ENCODE peak calls at places on chromosomes 7 and 10, in seven cellular contexts. One of them, this sample, is unnamed.

GRCh38 chr10:102368072-102368471 is 27.4 kb upstream of the NFKB2 start:
- DNase-seq in dermis blood vessel endothelial cell: no peak
- DNase-seq in stimulated activated CD8-positive, alpha-beta memory T cell treated with anti-CD3 and anti-CD28 coated beads, Interleukin-7, amount 100 ng/mL, for 1 hour: no peak
- DNase-seq in SK-MEL-5: no peak
- DNase-seq in heart right ventricle: no peak
- DNase-seq in NCI-H510A treated with DMSO at 0.1 percent for 48 hours: no peak
- DNase-seq in tibial artery: no peak
- DNase-seq in this sample: no peak

GRCh38 chr10:75209325-75210192 is 1.0 kb upstream of the VDAC2 start:
- DNase-seq in tibial artery: peak
- DNase-seq in dermis blood vessel endothelial cell: peak
- DNase-seq in stimulated activated CD8-positive, alpha-beta memory T cell treated with anti-CD3 and anti-CD28 coated beads, Interleukin-7, amount 100 ng/mL, for 1 hour: peak
- DNase-seq in heart right ventricle: peak
- DNase-seq in SK-MEL-5: peak
- DNase-seq in NCI-H510A treated with DMSO at 0.1 percent for 48 hours: peak
- DNase-seq in this sample: no peak

GRCh38 chr10:31770307-31770902 is 158.2 kb downstream of the ARHGAP12 start:
- DNase-seq in tibial artery: no peak
- DNase-seq in NCI-H510A treated with DMSO at 0.1 percent for 48 hours: peak
- DNase-seq in dermis blood vessel endothelial cell: peak
- DNase-seq in stimulated activated CD8-positive, alpha-beta memory T cell treated with anti-CD3 and anti-CD28 coated beads, Interleukin-7, amount 100 ng/mL, for 1 hour: no peak
- DNase-seq in SK-MEL-5: peak
- DNase-seq in heart right ventricle: no peak
- DNase-seq in this sample: no peak

GRCh38 chr7:18421297-18422004 is 74.1 kb upstream of the HDAC9 start:
- DNase-seq in NCI-H510A treated with DMSO at 0.1 percent for 48 hours: peak
- DNase-seq in SK-MEL-5: peak
- DNase-seq in tibial artery: no peak
- DNase-seq in dermis blood vessel endothelial cell: no peak
- DNase-seq in heart right ventricle: no peak
- DNase-seq in stimulated activated CD8-positive, alpha-beta memory T cell treated with anti-CD3 and anti-CD28 coated beads, Interleukin-7, amount 100 ng/mL, for 1 hour: no peak
- DNase-seq in this sample: no peak

GRCh38 chr7:16637279-16637795 is 8.2 kb downstream of the ANKMY2 start:
- DNase-seq in tibial artery: no peak
- DNase-seq in heart right ventricle: no peak
- DNase-seq in NCI-H510A treated with DMSO at 0.1 percent for 48 hours: no peak
- DNase-seq in SK-MEL-5: no peak
- DNase-seq in dermis blood vessel endothelial cell: no peak
- DNase-seq in stimulated activated CD8-positive, alpha-beta memory T cell treated with anti-CD3 and anti-CD28 coated beads, Interleukin-7, amount 100 ng/mL, for 1 hour: no peak
- DNase-seq in this sample: no peak

GRCh38 chr10:3465406-3465891 is 292.9 kb upstream of the PITRM1 start:
- DNase-seq in SK-MEL-5: no peak
- DNase-seq in stimulated activated CD8-positive, alpha-beta memory T cell treated with anti-CD3 and anti-CD28 coated beads, Interleukin-7, amount 100 ng/mL, for 1 hour: no peak
- DNase-seq in heart right ventricle: no peak
- DNase-seq in tibial artery: no peak
- DNase-seq in NCI-H510A treated with DMSO at 0.1 percent for 48 hours: no peak
- DNase-seq in dermis blood vessel endothelial cell: peak
- DNase-seq in this sample: no peak

GRCh38 chr10:11878776-11879175 is 55.6 kb downstream of the PROSER2 start:
- DNase-seq in stimulated activated CD8-positive, alpha-beta memory T cell treated with anti-CD3 and anti-CD28 coated beads, Interleukin-7, amount 100 ng/mL, for 1 hour: no peak
- DNase-seq in heart right ventricle: no peak
- DNase-seq in dermis blood vessel endothelial cell: no peak
- DNase-seq in NCI-H510A treated with DMSO at 0.1 percent for 48 hours: no peak
- DNase-seq in tibial artery: no peak
- DNase-seq in SK-MEL-5: no peak
- DNase-seq in this sample: no peak

GRCh38 chr10:29688230-29688634 is 53.5 kb upstream of the SVIL start:
- DNase-seq in dermis blood vessel endothelial cell: peak
- DNase-seq in stimulated activated CD8-positive, alpha-beta memory T cell treated with anti-CD3 and anti-CD28 coated beads, Interleukin-7, amount 100 ng/mL, for 1 hour: no peak
- DNase-seq in tibial artery: no peak
- DNase-seq in SK-MEL-5: no peak
- DNase-seq in heart right ventricle: no peak
- DNase-seq in NCI-H510A treated with DMSO at 0.1 percent for 48 hours: no peak
- DNase-seq in this sample: no peak

GRCh38 chr10:58813573-58813972 is 300.9 kb downstream of the BICC1 start:
- DNase-seq in stimulated activated CD8-positive, alpha-beta memory T cell treated with anti-CD3 and anti-CD28 coated beads, Interleukin-7, amount 100 ng/mL, for 1 hour: no peak
- DNase-seq in heart right ventricle: no peak
- DNase-seq in SK-MEL-5: no peak
- DNase-seq in NCI-H510A treated with DMSO at 0.1 percent for 48 hours: peak
- DNase-seq in tibial artery: no peak
- DNase-seq in dermis blood vessel endothelial cell: no peak
- DNase-seq in this sample: no peak

GRCh38 chr10:110337906-110338305 is 33.2 kb upstream of the SMNDC1 start:
- DNase-seq in heart right ventricle: no peak
- DNase-seq in NCI-H510A treated with DMSO at 0.1 percent for 48 hours: no peak
- DNase-seq in stimulated activated CD8-positive, alpha-beta memory T cell treated with anti-CD3 and anti-CD28 coated beads, Interleukin-7, amount 100 ng/mL, for 1 hour: no peak
- DNase-seq in tibial artery: no peak
- DNase-seq in SK-MEL-5: no peak
- DNase-seq in dermis blood vessel endothelial cell: peak
- DNase-seq in this sample: no peak

GRCh38 chr7:3437467-3437866 is 136.4 kb downstream of the SDK1 start:
- DNase-seq in SK-MEL-5: no peak
- DNase-seq in stimulated activated CD8-positive, alpha-beta memory T cell treated with anti-CD3 and anti-CD28 coated beads, Interleukin-7, amount 100 ng/mL, for 1 hour: no peak
- DNase-seq in NCI-H510A treated with DMSO at 0.1 percent for 48 hours: no peak
- DNase-seq in dermis blood vessel endothelial cell: peak
- DNase-seq in heart right ventricle: no peak
- DNase-seq in tibial artery: no peak
- DNase-seq in this sample: no peak

GRCh38 chr7:122790132-122790531 is 87.4 kb upstream of the RNF148 start:
- DNase-seq in heart right ventricle: no peak
- DNase-seq in NCI-H510A treated with DMSO at 0.1 percent for 48 hours: peak
- DNase-seq in SK-MEL-5: no peak
- DNase-seq in tibial artery: no peak
- DNase-seq in stimulated activated CD8-positive, alpha-beta memory T cell treated with anti-CD3 and anti-CD28 coated beads, Interleukin-7, amount 100 ng/mL, for 1 hour: no peak
- DNase-seq in dermis blood vessel endothelial cell: no peak
- DNase-seq in this sample: no peak

GRCh38 chr10:71228875-71229720 is 16.7 kb downstream of the UNC5B start:
- DNase-seq in tibial artery: no peak
- DNase-seq in dermis blood vessel endothelial cell: no peak
- DNase-seq in heart right ventricle: no peak
- DNase-seq in stimulated activated CD8-positive, alpha-beta memory T cell treated with anti-CD3 and anti-CD28 coated beads, Interleukin-7, amount 100 ng/mL, for 1 hour: no peak
- DNase-seq in SK-MEL-5: no peak
- DNase-seq in NCI-H510A treated with DMSO at 0.1 percent for 48 hours: no peak
- DNase-seq in this sample: no peak

GRCh38 chr7:135334830-135335543 is 101.3 kb downstream of the STRA8 start:
- DNase-seq in stimulated activated CD8-positive, alpha-beta memory T cell treated with anti-CD3 and anti-CD28 coated beads, Interleukin-7, amount 100 ng/mL, for 1 hour: no peak
- DNase-seq in dermis blood vessel endothelial cell: peak
- DNase-seq in heart right ventricle: no peak
- DNase-seq in SK-MEL-5: no peak
- DNase-seq in NCI-H510A treated with DMSO at 0.1 percent for 48 hours: peak
- DNase-seq in tibial artery: no peak
- DNase-seq in this sample: no peak

GRCh38 chr10:132461103-132461682 is 64.2 kb downstream of the PWWP2B start:
- DNase-seq in tibial artery: no peak
- DNase-seq in stimulated activated CD8-positive, alpha-beta memory T cell treated with anti-CD3 and anti-CD28 coated beads, Interleukin-7, amount 100 ng/mL, for 1 hour: no peak
- DNase-seq in NCI-H510A treated with DMSO at 0.1 percent for 48 hours: no peak
- DNase-seq in SK-MEL-5: no peak
- DNase-seq in heart right ventricle: no peak
- DNase-seq in dermis blood vessel endothelial cell: no peak
- DNase-seq in this sample: no peak

GRCh38 chr10:70145666-70146488 is 623 bp downstream of the TYSND1 start:
- DNase-seq in stimulated activated CD8-positive, alpha-beta memory T cell treated with anti-CD3 and anti-CD28 coated beads, Interleukin-7, amount 100 ng/mL, for 1 hour: peak
- DNase-seq in NCI-H510A treated with DMSO at 0.1 percent for 48 hours: peak
- DNase-seq in SK-MEL-5: peak
- DNase-seq in dermis blood vessel endothelial cell: peak
- DNase-seq in heart right ventricle: peak
- DNase-seq in tibial artery: peak
- DNase-seq in this sample: no peak

GRCh38 chr7:101754432-101755159 is 62.8 kb upstream of the CUX1 start:
- DNase-seq in SK-MEL-5: peak
- DNase-seq in tibial artery: no peak
- DNase-seq in dermis blood vessel endothelial cell: peak
- DNase-seq in stimulated activated CD8-positive, alpha-beta memory T cell treated with anti-CD3 and anti-CD28 coated beads, Interleukin-7, amount 100 ng/mL, for 1 hour: no peak
- DNase-seq in NCI-H510A treated with DMSO at 0.1 percent for 48 hours: no peak
- DNase-seq in heart right ventricle: peak
- DNase-seq in this sample: no peak

GRCh38 chr7:44379366-44380178 is 54.2 kb upstream of the CAMK2B start:
- DNase-seq in dermis blood vessel endothelial cell: peak
- DNase-seq in stimulated activated CD8-positive, alpha-beta memory T cell treated with anti-CD3 and anti-CD28 coated beads, Interleukin-7, amount 100 ng/mL, for 1 hour: no peak
- DNase-seq in SK-MEL-5: no peak
- DNase-seq in heart right ventricle: no peak
- DNase-seq in tibial artery: peak
- DNase-seq in NCI-H510A treated with DMSO at 0.1 percent for 48 hours: peak
- DNase-seq in this sample: no peak

GRCh38 chr7:63046612-63047011 is 952.0 kb upstream of the ZNF722 start:
- DNase-seq in heart right ventricle: no peak
- DNase-seq in SK-MEL-5: no peak
- DNase-seq in tibial artery: no peak
- DNase-seq in dermis blood vessel endothelial cell: no peak
- DNase-seq in stimulated activated CD8-positive, alpha-beta memory T cell treated with anti-CD3 and anti-CD28 coated beads, Interleukin-7, amount 100 ng/mL, for 1 hour: no peak
- DNase-seq in NCI-H510A treated with DMSO at 0.1 percent for 48 hours: no peak
- DNase-seq in this sample: no peak

GRCh38 chr10:89207801-89208551 is 859 bp upstream of the CH25H start:
- DNase-seq in tibial artery: peak
- DNase-seq in heart right ventricle: peak
- DNase-seq in NCI-H510A treated with DMSO at 0.1 percent for 48 hours: peak
- DNase-seq in SK-MEL-5: no peak
- DNase-seq in stimulated activated CD8-positive, alpha-beta memory T cell treated with anti-CD3 and anti-CD28 coated beads, Interleukin-7, amount 100 ng/mL, for 1 hour: no peak
- DNase-seq in dermis blood vessel endothelial cell: peak
- DNase-seq in this sample: no peak

GRCh38 chr10:44552716-44553115 is 167.8 kb upstream of the CXCL12 start:
- DNase-seq in NCI-H510A treated with DMSO at 0.1 percent for 48 hours: no peak
- DNase-seq in SK-MEL-5: no peak
- DNase-seq in heart right ventricle: no peak
- DNase-seq in stimulated activated CD8-positive, alpha-beta memory T cell treated with anti-CD3 and anti-CD28 coated beads, Interleukin-7, amount 100 ng/mL, for 1 hour: no peak
- DNase-seq in tibial artery: no peak
- DNase-seq in dermis blood vessel endothelial cell: no peak
- DNase-seq in this sample: no peak

GRCh38 chr10:86261933-86262665 is 104.5 kb downstream of the GRID1 start:
- DNase-seq in stimulated activated CD8-positive, alpha-beta memory T cell treated with anti-CD3 and anti-CD28 coated beads, Interleukin-7, amount 100 ng/mL, for 1 hour: no peak
- DNase-seq in SK-MEL-5: peak
- DNase-seq in heart right ventricle: no peak
- DNase-seq in NCI-H510A treated with DMSO at 0.1 percent for 48 hours: peak
- DNase-seq in tibial artery: peak
- DNase-seq in dermis blood vessel endothelial cell: peak
- DNase-seq in this sample: no peak

GRCh38 chr7:101998904-101999236 is 181.4 kb downstream of the CUX1 start:
- DNase-seq in NCI-H510A treated with DMSO at 0.1 percent for 48 hours: no peak
- DNase-seq in dermis blood vessel endothelial cell: no peak
- DNase-seq in heart right ventricle: no peak
- DNase-seq in stimulated activated CD8-positive, alpha-beta memory T cell treated with anti-CD3 and anti-CD28 coated beads, Interleukin-7, amount 100 ng/mL, for 1 hour: no peak
- DNase-seq in SK-MEL-5: no peak
- DNase-seq in tibial artery: no peak
- DNase-seq in this sample: no peak

This sample was measured in cortex of kidney.